ENCODE peak calls at places on chromosomes 5 and 9, in eight cellular contexts. O is activated naive CD4-positive, alpha-beta T cell; S is stimulated activated CD8-positive, alpha-beta memory T cell treated with anti-CD3 and anti-CD28 coated beads, Interleukin-15, amount 100 ng/mL, for 1 hour; G is NCI-H146; J is left colon; B is colonic mucosa; P is Right ventricle myocardium superior; L is GM23338. E is an unnamed sample.

GRCh38 chr9:129692534-129692933 is 27.1 kb downstream of the PRRX2 start:
- DNase-seq in O (no peak), S (no peak), G (no peak), J (no peak), B (no peak), P (no peak), L (no peak), E (no peak)

GRCh38 chr5:116032094-116032517 is at the start of gene ARL14EPL:
- DNase-seq in O (no peak), S (no peak), G (no peak), J (no peak), B (no peak), P (peak), L (peak), E (peak)

GRCh38 chr9:4366649-4367330 is 66.9 kb upstream of the GLIS3 start:
- DNase-seq in O (no peak), S (no peak), G (peak), J (peak), B (peak), P (no peak), L (peak), E (no peak)

GRCh38 chr5:74063821-74064598 is 438.0 kb downstream of the ARHGEF28 start:
- DNase-seq in O (no peak), S (no peak), G (no peak), J (no peak), B (peak), P (no peak), L (no peak), E (no peak)

GRCh38 chr9:119283118-119283794 is 86.0 kb downstream of the BRINP1 start:
- DNase-seq in O (no peak), S (no peak), G (no peak), J (no peak), B (no peak), P (no peak), L (peak), E (no peak)

GRCh38 chr9:135030711-135031245 is 56.7 kb upstream of the OLFM1 start:
- DNase-seq in O (no peak), S (no peak), G (no peak), J (no peak), B (no peak), P (no peak), L (no peak), E (no peak)

GRCh38 chr5:78260771-78261170 is 33.7 kb downstream of the AP3B1 start:
- DNase-seq in O (no peak), S (no peak), G (no peak), J (no peak), B (no peak), P (no peak), L (no peak), E (no peak)

GRCh38 chr9:36137392-36138004 is 965 bp downstream of the GLIPR2 start:
- DNase-seq in O (no peak), S (no peak), G (no peak), J (no peak), B (no peak), P (no peak), L (no peak), E (no peak)

GRCh38 chr5:115440782-115441451 is 103.7 kb downstream of the FEM1C start:
- DNase-seq in O (no peak), S (no peak), G (no peak), J (no peak), B (no peak), P (no peak), L (no peak), E (no peak)

GRCh38 chr5:68368686-68369359 is 153.3 kb downstream of the PIK3R1 start:
- DNase-seq in O (no peak), S (no peak), G (no peak), J (no peak), B (no peak), P (no peak), L (no peak), E (no peak)

GRCh38 chr5:144484124-144484897 is 313.6 kb downstream of the KCTD16 start:
- DNase-seq in O (no peak), S (no peak), G (no peak), J (no peak), B (no peak), P (no peak), L (no peak), E (no peak)

GRCh38 chr9:16535555-16535954 is 334.9 kb downstream of the BNC2 start:
- DNase-seq in O (no peak), S (no peak), G (no peak), J (no peak), B (no peak), P (no peak), L (no peak), E (no peak)

E was measured in lower lobe of right lung.